ENCODE peak calls at places on chromosomes 3 and 15, in four cellular contexts. E, F, N and D are unnamed samples.

GRCh38 chr3:48634661-48635221 is 520 bp downstream of the SLC26A6 start:
- DNase-seq in E (no peak), F (peak), N (peak), D (peak)

GRCh38 chr3:19248143-19248542 is 99.8 kb downstream of the KCNH8 start:
- DNase-seq in E (no peak), F (no peak), N (no peak), D (no peak)

GRCh38 chr3:45225465-45226205 is 452 bp downstream of the TMEM158 start:
- DNase-seq in E (no peak), F (peak), N (peak), D (no peak)

GRCh38 chr15:82992436-82992835 is 6.4 kb downstream of the RAMAC start:
- DNase-seq in E (no peak), F (no peak), N (no peak), D (no peak)

GRCh38 chr15:57758556-57758955 is 52.0 kb downstream of the POLR2M start:
- DNase-seq in E (no peak), F (no peak), N (no peak), D (no peak)

GRCh38 chr3:42960282-42960681 is 18.8 kb upstream of the GASK1A start:
- DNase-seq in E (no peak), F (no peak), N (no peak), D (no peak)

GRCh38 chr3:27657871-27658270 is 64.3 kb downstream of the EOMES start:
- DNase-seq in E (no peak), F (no peak), N (no peak), D (no peak)

GRCh38 chr3:143644370-143645089 is 203.7 kb downstream of the SLC9A9 start:
- DNase-seq in E (peak), F (no peak), N (no peak), D (peak)

GRCh38 chr15:44647036-44647435 is 16.4 kb downstream of the SPG11 start:
- DNase-seq in E (no peak), F (no peak), N (no peak), D (no peak)

GRCh38 chr3:107716734-107717133 is 194.0 kb downstream of the BBX start:
- DNase-seq in E (no peak), F (no peak), N (no peak), D (no peak)

GRCh38 chr15:88401972-88402656 is 65.1 kb downstream of the MRPL46 start:
- DNase-seq in E (no peak), F (peak), N (no peak), D (peak)

GRCh38 chr15:67146875-67147381 is 81.5 kb downstream of the SMAD3 start:
- DNase-seq in E (no peak), F (peak), N (peak), D (peak)

GRCh38 chr3:145243875-145244274 is 917.1 kb downstream of the PLOD2 start:
- DNase-seq in E (no peak), F (no peak), N (no peak), D (no peak)

GRCh38 chr15:31857194-31857593 is 173.1 kb upstream of the CHRNA7 start:
- DNase-seq in E (no peak), F (no peak), N (no peak), D (no peak)

GRCh38 chr3:198028718-198029117 is 68.7 kb downstream of the LMLN start:
- DNase-seq in E (no peak), F (no peak), N (no peak), D (no peak)

GRCh38 chr3:94336076-94336741 is 273.3 kb downstream of the NSUN3 start:
- DNase-seq in E (no peak), F (no peak), N (no peak), D (peak)

GRCh38 chr15:88029696-88030095 is 226.8 kb downstream of the NTRK3 start:
- DNase-seq in E (no peak), F (no peak), N (no peak), D (no peak)

GRCh38 chr3:54139630-54140029 is 17.3 kb downstream of the CACNA2D3 start:
- DNase-seq in E (peak), F (no peak), N (no peak), D (no peak)

GRCh38 chr15:85805392-85805791 is 10.7 kb upstream of the KLHL25 start:
- DNase-seq in E (no peak), F (no peak), N (no peak), D (no peak)

GRCh38 chr15:90037961-90038633 is 37.0 kb downstream of the ZNF710 start:
- DNase-seq in E (no peak), F (no peak), N (no peak), D (no peak)

GRCh38 chr15:43408789-43409188 is 37.9 kb downstream of the TUBGCP4 start:
- DNase-seq in E (no peak), F (no peak), N (no peak), D (no peak)

GRCh38 chr15:80160570-80161156 is 7.9 kb downstream of the FAH start:
- DNase-seq in E (no peak), F (peak), N (no peak), D (peak)

GRCh38 chr15:27398631-27399030 is 427.6 kb downstream of the GABRG3 start:
- DNase-seq in E (no peak), F (no peak), N (no peak), D (no peak)

GRCh38 chr3:48708481-48708889 is 8.5 kb downstream of the IP6K2 start:
- DNase-seq in E (no peak), F (no peak), N (no peak), D (no peak)

GRCh38 chr15:29021901-29022300 is 136.1 kb downstream of the APBA2 start:
- DNase-seq in E (no peak), F (no peak), N (no peak), D (no peak)

GRCh38 chr3:177932750-177933660 is 603.2 kb upstream of the KCNMB2 start:
- DNase-seq in E (no peak), F (no peak), N (no peak), D (no peak)

GRCh38 chr3:55522077-55522476 is 35.0 kb upstream of the WNT5A start:
- DNase-seq in E (no peak), F (no peak), N (no peak), D (no peak)